ENCODE peak calls at places on chromosome 15, in five cellular contexts. W, Y, N, C and U are unnamed samples.

GRCh38 chr15:101445562-101446526 is 43.7 kb downstream of the PCSK6 start:
- DNase-seq in W (no peak), Y (no peak), N (no peak), C (no peak), U (no peak)

GRCh38 chr15:28099555-28100140 is 533 bp upstream of the OCA2 start:
- DNase-seq in W (no peak), Y (no peak), N (no peak), C (no peak), U (no peak)

GRCh38 chr15:28890711-28891495 is 5.1 kb downstream of the APBA2 start:
- DNase-seq in W (no peak), Y (no peak), N (no peak), C (no peak), U (no peak)

GRCh38 chr15:67358812-67359211 is 104.2 kb downstream of the IQCH start:
- DNase-seq in W (no peak), Y (no peak), N (no peak), C (no peak), U (no peak)

GRCh38 chr15:85333132-85333831 is 47.1 kb upstream of the AKAP13 start:
- DNase-seq in W (no peak), Y (no peak), N (no peak), C (no peak), U (no peak)

GRCh38 chr15:58179206-58179605 is 41.0 kb downstream of the AQP9 start:
- DNase-seq in W (no peak), Y (no peak), N (no peak), C (no peak), U (no peak)

GRCh38 chr15:68576253-68577236 is 2.2 kb upstream of the CORO2B start:
- DNase-seq in W (no peak), Y (no peak), N (no peak), C (no peak), U (no peak)

GRCh38 chr15:70259640-70260066 is 161.9 kb upstream of the TLE3 start:
- DNase-seq in W (no peak), Y (no peak), N (no peak), C (no peak), U (no peak)

GRCh38 chr15:73950479-73951043 is 24.3 kb downstream of the LOXL1 start:
- DNase-seq in W (no peak), Y (no peak), N (no peak), C (no peak), U (no peak)

GRCh38 chr15:80832676-80833075 is 53.5 kb downstream of the CEMIP start:
- DNase-seq in W (no peak), Y (no peak), N (no peak), C (no peak), U (no peak)

GRCh38 chr15:47987908-47988532 is 132.8 kb upstream of the SLC24A5 start:
- DNase-seq in W (no peak), Y (peak), N (no peak), C (peak), U (peak)

GRCh38 chr15:92018535-92019239 is 165.2 kb downstream of the SLCO3A1 start:
- DNase-seq in W (no peak), Y (no peak), N (no peak), C (peak), U (no peak)

GRCh38 chr15:85579957-85580694 is 199.7 kb downstream of the AKAP13 start:
- DNase-seq in W (no peak), Y (no peak), N (no peak), C (no peak), U (no peak)

GRCh38 chr15:78347586-78348543 is 7.7 kb downstream of the CRABP1 start:
- DNase-seq in W (no peak), Y (no peak), N (no peak), C (peak), U (no peak)

GRCh38 chr15:37880835-37881153 is 53.6 kb upstream of the TMCO5A start:
- DNase-seq in W (no peak), Y (no peak), N (no peak), C (no peak), U (no peak)

GRCh38 chr15:66644815-66645345 is 57.2 kb upstream of the SMAD6 start:
- DNase-seq in W (no peak), Y (no peak), N (no peak), C (no peak), U (no peak)

GRCh38 chr15:87764461-87765236 is 491.9 kb downstream of the NTRK3 start:
- DNase-seq in W (no peak), Y (no peak), N (no peak), C (no peak), U (no peak)